ENCODE peak calls at places on chromosomes 11 and 22, in five cellular contexts. V, D, C, W and Y are unnamed samples.

GRCh38 chr11:34928960-34929680 is 12.7 kb downstream of the PDHX start:
- DNase-seq in C (no peak), W (no peak), V (no peak), D (peak; percentile 24), Y (no peak)

GRCh38 chr22:41620646-41621098 is at the start of gene DESI1:
- DNase-seq in W (no peak), D (no peak), V (peak; percentile 47), C (peak; percentile 39), Y (no peak)

GRCh38 chr22:45537734-45538181 is 35.1 kb downstream of the FBLN1 start:
- DNase-seq in V (no peak), W (peak; percentile 81), D (peak; percentile 97), C (peak; percentile 77), Y (peak; percentile 66)

GRCh38 chr22:30312053-30312452 is 14.7 kb downstream of the TBC1D10A start:
- DNase-seq in V (no peak), C (peak; percentile 62), W (peak; percentile 72), D (peak; percentile 37), Y (peak; percentile 67)

GRCh38 chr11:294795-295194 is 4.5 kb downstream of the IFITM5 start:
- DNase-seq in V (no peak), D (no peak), W (no peak), C (no peak), Y (no peak)

GRCh38 chr11:91921974-91922373 is 302.6 kb upstream of the FAT3 start:
- DNase-seq in D (no peak), V (peak; percentile 11), C (no peak), W (no peak), Y (no peak)

GRCh38 chr22:38935023-38935422 is 22.4 kb upstream of the APOBEC3A start:
- DNase-seq in W (no peak), C (no peak), D (no peak), V (peak; percentile 39), Y (no peak)

GRCh38 chr11:86692317-86692716 is 19.9 kb upstream of the ME3 start:
- DNase-seq in V (no peak), C (peak; percentile 22), D (peak; percentile 63), W (no peak), Y (no peak)

GRCh38 chr22:23834830-23835772 is 3.7 kb downstream of the DERL3 start:
- DNase-seq in D (no peak), C (no peak), W (no peak), V (no peak), Y (no peak)

GRCh38 chr22:20673341-20674195 is 100.3 kb upstream of the SERPIND1 start:
- DNase-seq in W (no peak), V (no peak), C (no peak), D (no peak), Y (no peak)

GRCh38 chr11:64856382-64857227 is 12.2 kb upstream of the CDC42BPG start:
- DNase-seq in W (peak; percentile 91), V (peak; percentile 86), C (peak; percentile 81), D (peak; percentile 53), Y (peak; percentile 69)

GRCh38 chr22:36762687-36763260 is 13.1 kb downstream of the IFT27 start:
- DNase-seq in C (peak; percentile 59), D (no peak), W (peak; percentile 77), V (no peak), Y (no peak)

GRCh38 chr22:25754527-25755202 is 12.7 kb downstream of the MYO18B start:
- DNase-seq in D (peak; percentile 76), C (peak; percentile 22), W (peak; percentile 46), V (peak; percentile 60), Y (peak; percentile 96)

GRCh38 chr11:79100093-79100704 is 340.6 kb downstream of the TENM4 start:
- DNase-seq in V (peak; percentile 70), W (peak; percentile 42), D (peak; percentile 80), C (peak; percentile 89), Y (peak; percentile 33)

GRCh38 chr22:35064664-35065063 is 1.3 kb upstream of the ISX start:
- DNase-seq in V (no peak), D (no peak), C (no peak), W (no peak), Y (no peak)

GRCh38 chr11:94835571-94835970 is 67.4 kb downstream of the AMOTL1 start:
- DNase-seq in V (no peak), D (peak; percentile 30), C (no peak), W (no peak), Y (no peak)

GRCh38 chr11:23206736-23207336 is 346.6 kb upstream of the CCDC179 start:
- DNase-seq in W (no peak), D (peak; percentile 39), V (no peak), C (no peak), Y (peak; percentile 1)

GRCh38 chr11:10605941-10606381 is 37.5 kb upstream of the LYVE1 start:
- DNase-seq in D (peak; percentile 91), V (no peak), C (peak; percentile 68), W (peak; percentile 80), Y (peak; percentile 74)

GRCh38 chr11:76823481-76824028 is 37.2 kb upstream of the ACER3 start:
- DNase-seq in V (peak; percentile 89), W (peak; percentile 67), C (peak; percentile 55), D (no peak), Y (peak; percentile 63)

GRCh38 chr22:41380993-41381328 is 781 bp upstream of the TEF start:
- DNase-seq in D (peak; percentile 96), W (peak; percentile 93), C (peak; percentile 87), V (peak; percentile 48), Y (peak; percentile 67)

GRCh38 chr11:31870609-31871309 is 59.6 kb upstream of the PAX6 start:
- DNase-seq in D (peak; percentile 61), V (peak; percentile 48), W (peak; percentile 10), C (peak; percentile 60), Y (peak; percentile 39)

GRCh38 chr11:1959786-1960185 is 12.7 kb downstream of the MRPL23 start:
- DNase-seq in V (no peak), D (no peak), W (no peak), C (no peak), Y (no peak)